ENCODE peak calls at places on chromosomes 1 and 21, in six cellular contexts. One of them, this sample, is unnamed.

GRCh38 chr21:42031816-42032215 is 21.7 kb upstream of the ZBTB21 start:
- DNase-seq in K562: no peak
- DNase-seq in GM12878: no peak
- DNase-seq in IMR-90: no peak
- DNase-seq in A549: no peak
- DNase-seq in HepG2: no peak
- DNase-seq in this sample: no peak

GRCh38 chr1:47508900-47509488 is 71.2 kb downstream of the FOXD2 start:
- DNase-seq in K562: no peak
- DNase-seq in HepG2: no peak
- DNase-seq in GM12878: no peak
- DNase-seq in IMR-90: no peak
- DNase-seq in A549: no peak
- DNase-seq in this sample: peak; percentile 64

GRCh38 chr1:12690156-12690555 is 25.8 kb upstream of the AADACL3 start:
- DNase-seq in GM12878: no peak
- DNase-seq in K562: no peak
- DNase-seq in A549: no peak
- DNase-seq in IMR-90: no peak
- DNase-seq in HepG2: no peak
- DNase-seq in this sample: no peak

GRCh38 chr1:9449106-9449627 is 90.1 kb upstream of the SLC25A33 start:
- DNase-seq in HepG2: peak; percentile 21
- DNase-seq in K562: no peak
- DNase-seq in GM12878: no peak
- DNase-seq in IMR-90: peak; percentile 47
- DNase-seq in A549: no peak
- DNase-seq in this sample: no peak

GRCh38 chr21:44552136-44552535 is 831 bp upstream of the KRTAP10-2 start:
- DNase-seq in HepG2: no peak
- DNase-seq in K562: no peak
- DNase-seq in GM12878: no peak
- DNase-seq in A549: no peak
- DNase-seq in IMR-90: no peak
- DNase-seq in this sample: peak; percentile 5

GRCh38 chr1:198102454-198102791 is 54.4 kb upstream of the NEK7 start:
- DNase-seq in HepG2: no peak
- DNase-seq in IMR-90: peak; percentile 70
- DNase-seq in A549: no peak
- DNase-seq in GM12878: no peak
- DNase-seq in K562: no peak
- DNase-seq in this sample: no peak

GRCh38 chr1:12305377-12305776 is 75.5 kb downstream of the VPS13D start:
- DNase-seq in A549: no peak
- DNase-seq in HepG2: no peak
- DNase-seq in K562: no peak
- DNase-seq in IMR-90: no peak
- DNase-seq in GM12878: no peak
- DNase-seq in this sample: no peak

GRCh38 chr1:233364695-233365539 is 37.4 kb downstream of the MAP3K21 start:
- DNase-seq in IMR-90: peak; percentile 23
- DNase-seq in K562: no peak
- DNase-seq in GM12878: no peak
- DNase-seq in HepG2: no peak
- DNase-seq in A549: peak; percentile 49
- DNase-seq in this sample: no peak

GRCh38 chr1:87528754-87529517 is 200.3 kb downstream of the LMO4 start:
- DNase-seq in IMR-90: no peak
- DNase-seq in HepG2: no peak
- DNase-seq in GM12878: no peak
- DNase-seq in A549: no peak
- DNase-seq in K562: peak; percentile 9
- DNase-seq in this sample: no peak

GRCh38 chr21:31326478-31327247 is 17.4 kb downstream of the TIAM1 start:
- DNase-seq in HepG2: no peak
- DNase-seq in A549: no peak
- DNase-seq in K562: no peak
- DNase-seq in GM12878: peak; percentile 95
- DNase-seq in IMR-90: no peak
- DNase-seq in this sample: no peak

GRCh38 chr1:117093091-117093534 is 28.4 kb downstream of the TRIM45 start:
- DNase-seq in GM12878: no peak
- DNase-seq in IMR-90: peak; percentile 100
- DNase-seq in A549: peak; percentile 40
- DNase-seq in HepG2: no peak
- DNase-seq in K562: peak; percentile 83
- DNase-seq in this sample: no peak

GRCh38 chr1:178629549-178630154 is 95.4 kb upstream of the RALGPS2 start:
- DNase-seq in K562: no peak
- DNase-seq in GM12878: no peak
- DNase-seq in IMR-90: no peak
- DNase-seq in A549: no peak
- DNase-seq in HepG2: no peak
- DNase-seq in this sample: no peak

GRCh38 chr1:240101306-240101705 is 9.6 kb downstream of the FMN2 start:
- DNase-seq in A549: no peak
- DNase-seq in IMR-90: no peak
- DNase-seq in K562: no peak
- DNase-seq in HepG2: no peak
- DNase-seq in GM12878: no peak
- DNase-seq in this sample: no peak

GRCh38 chr1:240101737-240102136 is 10.1 kb downstream of the FMN2 start:
- DNase-seq in A549: no peak
- DNase-seq in GM12878: no peak
- DNase-seq in K562: no peak
- DNase-seq in HepG2: no peak
- DNase-seq in IMR-90: no peak
- DNase-seq in this sample: no peak

GRCh38 chr1:240099329-240099728 is 7.6 kb downstream of the FMN2 start:
- DNase-seq in IMR-90: no peak
- DNase-seq in HepG2: no peak
- DNase-seq in K562: no peak
- DNase-seq in GM12878: no peak
- DNase-seq in A549: no peak
- DNase-seq in this sample: no peak

GRCh38 chr1:240099748-240100147 is 8.1 kb downstream of the FMN2 start:
- DNase-seq in IMR-90: no peak
- DNase-seq in HepG2: no peak
- DNase-seq in K562: no peak
- DNase-seq in A549: no peak
- DNase-seq in GM12878: no peak
- DNase-seq in this sample: no peak

GRCh38 chr1:240100351-240100750 is 8.7 kb downstream of the FMN2 start:
- DNase-seq in A549: no peak
- DNase-seq in K562: no peak
- DNase-seq in IMR-90: peak; percentile 55
- DNase-seq in HepG2: no peak
- DNase-seq in GM12878: no peak
- DNase-seq in this sample: no peak
- TF ChIP-seq BHLHE40 in A549: no peak
- TF ChIP-seq BHLHE40 in K562: no peak
- TF ChIP-seq BHLHE40 in IMR-90: no peak
- TF ChIP-seq BHLHE40 in HepG2: no peak
- TF ChIP-seq BHLHE40 in GM12878: no peak
- TF ChIP-seq BHLHE40 in this sample: no peak

GRCh38 chr1:57300186-57300585 is 123.7 kb downstream of the DAB1 start:
- DNase-seq in A549: no peak
- DNase-seq in IMR-90: no peak
- DNase-seq in K562: no peak
- DNase-seq in GM12878: no peak
- DNase-seq in HepG2: no peak
- DNase-seq in this sample: no peak
- TF ChIP-seq BHLHE40 in A549: no peak
- TF ChIP-seq BHLHE40 in IMR-90: no peak
- TF ChIP-seq BHLHE40 in K562: no peak
- TF ChIP-seq BHLHE40 in GM12878: no peak
- TF ChIP-seq BHLHE40 in HepG2: no peak
- TF ChIP-seq BHLHE40 in this sample: no peak

GRCh38 chr1:40817791-40818263 is 34.2 kb downstream of the KCNQ4 start:
- DNase-seq in HepG2: no peak
- DNase-seq in K562: no peak
- DNase-seq in IMR-90: no peak
- DNase-seq in A549: no peak
- DNase-seq in GM12878: no peak
- DNase-seq in this sample: no peak
- TF ChIP-seq BHLHE40 in HepG2: no peak
- TF ChIP-seq BHLHE40 in K562: no peak
- TF ChIP-seq BHLHE40 in IMR-90: no peak
- TF ChIP-seq BHLHE40 in A549: no peak
- TF ChIP-seq BHLHE40 in GM12878: no peak
- TF ChIP-seq BHLHE40 in this sample: no peak

GRCh38 chr1:79376106-79376505 is 369.6 kb upstream of the ADGRL4 start:
- DNase-seq in IMR-90: no peak
- DNase-seq in K562: no peak
- DNase-seq in A549: no peak
- DNase-seq in HepG2: no peak
- DNase-seq in GM12878: no peak
- DNase-seq in this sample: no peak

GRCh38 chr1:79375352-79375751 is 368.8 kb upstream of the ADGRL4 start:
- DNase-seq in K562: no peak
- DNase-seq in GM12878: no peak
- DNase-seq in A549: no peak
- DNase-seq in HepG2: no peak
- DNase-seq in IMR-90: no peak
- DNase-seq in this sample: no peak

DNA sequence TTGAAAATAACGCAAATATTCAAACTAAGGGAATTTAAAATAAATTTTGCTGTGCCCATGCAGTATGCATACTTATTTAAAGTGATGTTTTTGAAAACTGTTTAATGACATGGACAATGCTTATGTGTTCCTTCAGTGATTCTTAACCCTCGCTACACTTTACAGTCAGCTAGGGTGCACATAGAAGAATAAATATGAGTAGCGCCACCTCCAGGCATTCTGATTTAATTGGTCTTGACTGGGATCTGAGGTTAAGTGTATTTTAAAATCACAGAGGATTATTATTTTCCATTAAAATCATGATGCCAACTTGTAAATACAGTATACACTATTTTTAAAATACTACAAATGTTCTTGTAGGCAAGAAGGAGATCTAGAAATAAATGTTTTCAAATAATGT is 373.5 kb upstream of the ADGRL4 start:
- DNase-seq in K562: no peak
- DNase-seq in HepG2: no peak
- DNase-seq in A549: peak; percentile 0
- DNase-seq in IMR-90: no peak
- DNase-seq in GM12878: no peak
- DNase-seq in this sample: no peak
- TF ChIP-seq BHLHE40 in K562: no peak
- TF ChIP-seq BHLHE40 in HepG2: no peak
- TF ChIP-seq BHLHE40 in A549: no peak
- TF ChIP-seq BHLHE40 in IMR-90: no peak
- TF ChIP-seq BHLHE40 in GM12878: no peak
- TF ChIP-seq BHLHE40 in this sample: no peak

GRCh38 chr1:109634292-109634691 is 14.7 kb downstream of the AMPD2 start:
- DNase-seq in HepG2: no peak
- DNase-seq in IMR-90: no peak
- DNase-seq in A549: no peak
- DNase-seq in K562: no peak
- DNase-seq in GM12878: no peak
- DNase-seq in this sample: no peak
- TF ChIP-seq BHLHE40 in HepG2: no peak
- TF ChIP-seq BHLHE40 in IMR-90: no peak
- TF ChIP-seq BHLHE40 in A549: no peak
- TF ChIP-seq BHLHE40 in K562: no peak
- TF ChIP-seq BHLHE40 in GM12878: no peak
- TF ChIP-seq BHLHE40 in this sample: no peak

DNA sequence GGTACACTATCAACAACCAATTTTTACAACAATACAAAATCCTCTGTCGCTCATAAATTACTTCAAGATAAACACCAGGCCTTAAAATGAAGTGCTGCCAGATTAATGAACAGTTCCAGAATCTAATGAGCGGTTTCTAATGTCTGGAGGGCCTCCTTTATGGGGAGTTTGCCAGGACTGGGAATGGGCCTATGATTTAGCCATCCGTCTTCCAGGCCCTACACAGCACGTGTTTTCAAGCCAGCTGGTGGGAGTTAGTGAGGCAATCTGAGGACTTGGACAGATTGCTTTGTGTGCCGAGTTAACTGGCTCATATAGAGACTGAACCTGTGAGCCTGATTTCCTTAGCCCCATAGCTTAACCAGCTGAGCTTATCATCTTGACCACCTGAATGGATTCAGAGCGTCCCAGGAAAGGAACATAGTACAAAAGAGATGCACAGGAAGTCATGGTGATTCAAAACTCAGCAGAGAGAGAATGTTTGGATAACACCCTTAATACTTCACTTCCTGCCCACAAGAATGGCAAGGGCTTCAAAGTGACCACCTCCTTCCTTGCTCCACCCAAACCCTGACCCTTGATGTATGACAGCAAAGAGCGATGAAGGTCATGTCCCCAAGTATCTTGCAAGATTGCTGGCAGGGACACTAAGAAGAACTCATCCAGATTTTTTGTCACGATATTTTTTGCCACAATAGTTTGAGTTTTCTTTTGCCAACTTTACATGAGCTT is 143.5 kb downstream of the SLC30A10 start:
- DNase-seq in K562: no peak
- DNase-seq in A549: no peak
- DNase-seq in GM12878: no peak
- DNase-seq in HepG2: no peak
- DNase-seq in IMR-90: peak; percentile 21
- DNase-seq in this sample: no peak
- TF ChIP-seq BHLHE40 in K562: no peak
- TF ChIP-seq BHLHE40 in A549: no peak
- TF ChIP-seq BHLHE40 in GM12878: no peak
- TF ChIP-seq BHLHE40 in HepG2: no peak
- TF ChIP-seq BHLHE40 in IMR-90: no peak
- TF ChIP-seq BHLHE40 in this sample: no peak

DNA sequence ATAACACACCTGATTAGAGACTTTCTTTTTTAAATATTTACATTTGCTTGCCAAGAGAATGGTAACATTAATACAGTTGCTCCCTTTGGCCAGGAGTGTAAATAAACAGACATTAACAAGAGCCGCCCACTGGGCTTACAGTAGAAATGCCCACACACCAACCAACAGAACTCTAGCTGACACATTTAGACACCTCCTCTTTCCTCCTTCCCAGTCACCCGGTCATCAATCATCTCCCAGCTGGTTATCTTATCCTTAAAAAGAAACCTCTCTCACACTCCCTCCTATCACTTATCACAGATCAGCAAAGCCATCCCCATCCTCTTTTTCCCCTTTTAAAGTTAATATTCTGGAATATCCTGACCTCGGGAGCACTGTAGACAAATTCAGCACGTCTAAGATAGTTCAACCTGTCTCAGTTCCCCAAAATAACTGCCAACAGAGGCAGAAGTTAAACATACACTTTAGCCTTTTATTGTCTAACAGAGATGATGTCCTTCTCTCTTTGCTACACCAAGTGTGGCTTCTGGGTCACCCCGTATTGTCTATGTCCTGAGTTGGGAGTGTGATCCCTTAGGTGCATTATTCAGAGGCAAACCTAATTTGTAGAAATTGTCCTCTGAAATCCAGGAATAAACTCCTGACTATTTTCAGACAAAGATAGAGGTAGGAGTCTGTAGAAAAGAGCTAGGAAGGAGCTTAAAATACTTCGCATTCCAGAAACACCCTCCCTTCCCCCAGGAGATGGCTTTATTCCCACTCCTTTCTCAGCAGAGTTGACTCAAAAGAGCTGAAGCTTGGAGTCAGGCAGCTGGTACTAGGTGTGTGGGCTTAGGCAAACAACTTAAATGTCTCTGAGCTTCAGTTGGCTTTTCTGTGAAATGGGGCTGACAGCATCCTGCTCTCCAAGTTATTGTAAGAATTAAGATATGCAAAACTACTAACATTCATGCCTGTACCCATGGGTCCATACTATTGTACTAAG is 8.8 kb downstream of the MYCL start:
- DNase-seq in K562: peak; percentile 92
- DNase-seq in HepG2: peak; percentile 23
- DNase-seq in GM12878: no peak
- DNase-seq in IMR-90: peak; percentile 81
- DNase-seq in A549: peak; percentile 51
- DNase-seq in this sample: no peak
- TF ChIP-seq BHLHE40 in K562: peak; percentile 58
- TF ChIP-seq BHLHE40 in HepG2: no peak
- TF ChIP-seq BHLHE40 in GM12878: no peak
- TF ChIP-seq BHLHE40 in IMR-90: no peak
- TF ChIP-seq BHLHE40 in A549: no peak
- TF ChIP-seq BHLHE40 in this sample: no peak